ENCODE peak calls at places on chromosome 7, in five cellular contexts. One of them, this sample, is unnamed.

GRCh38 chr7:70696139-70696782 is 435.7 kb upstream of the GALNT17 start:
- DNase-seq in mammary epithelial cell: peak
- DNase-seq in stimulated activated CD4-positive, alpha-beta T cell treated with anti-CD3 and anti-CD28 coated beads, Interleukin-2, amount 100 ng/mL, for 24 hours: no peak
- DNase-seq in AG10803: peak
- DNase-seq in ecto neural progenitor cell: no peak
- DNase-seq in this sample: no peak

GRCh38 chr7:141483044-141483443 is 68.2 kb upstream of the AGK start:
- DNase-seq in mammary epithelial cell: peak
- DNase-seq in stimulated activated CD4-positive, alpha-beta T cell treated with anti-CD3 and anti-CD28 coated beads, Interleukin-2, amount 100 ng/mL, for 24 hours: no peak
- DNase-seq in AG10803: no peak
- DNase-seq in ecto neural progenitor cell: no peak
- DNase-seq in this sample: no peak

GRCh38 chr7:37297546-37297945 is 151.1 kb downstream of the ELMO1 start:
- DNase-seq in mammary epithelial cell: no peak
- DNase-seq in stimulated activated CD4-positive, alpha-beta T cell treated with anti-CD3 and anti-CD28 coated beads, Interleukin-2, amount 100 ng/mL, for 24 hours: no peak
- DNase-seq in AG10803: no peak
- DNase-seq in ecto neural progenitor cell: no peak
- DNase-seq in this sample: no peak

GRCh38 chr7:155489862-155490696 is 32.1 kb downstream of the EN2 start:
- DNase-seq in mammary epithelial cell: no peak
- DNase-seq in stimulated activated CD4-positive, alpha-beta T cell treated with anti-CD3 and anti-CD28 coated beads, Interleukin-2, amount 100 ng/mL, for 24 hours: no peak
- DNase-seq in AG10803: peak
- DNase-seq in ecto neural progenitor cell: peak
- DNase-seq in this sample: no peak

GRCh38 chr7:82183633-82184032 is 259.9 kb downstream of the CACNA2D1 start:
- DNase-seq in mammary epithelial cell: peak
- DNase-seq in stimulated activated CD4-positive, alpha-beta T cell treated with anti-CD3 and anti-CD28 coated beads, Interleukin-2, amount 100 ng/mL, for 24 hours: no peak
- DNase-seq in AG10803: peak
- DNase-seq in ecto neural progenitor cell: no peak
- DNase-seq in this sample: no peak

GRCh38 chr7:114979388-114979787 is 57.5 kb downstream of the MDFIC start:
- DNase-seq in mammary epithelial cell: peak
- DNase-seq in stimulated activated CD4-positive, alpha-beta T cell treated with anti-CD3 and anti-CD28 coated beads, Interleukin-2, amount 100 ng/mL, for 24 hours: no peak
- DNase-seq in AG10803: peak
- DNase-seq in ecto neural progenitor cell: no peak
- DNase-seq in this sample: no peak

GRCh38 chr7:32958046-32959025 is 1.1 kb downstream of the FKBP9 start:
- DNase-seq in mammary epithelial cell: peak
- DNase-seq in stimulated activated CD4-positive, alpha-beta T cell treated with anti-CD3 and anti-CD28 coated beads, Interleukin-2, amount 100 ng/mL, for 24 hours: no peak
- DNase-seq in AG10803: peak
- DNase-seq in ecto neural progenitor cell: no peak
- DNase-seq in this sample: no peak

GRCh38 chr7:79293655-79294142 is 159.8 kb downstream of the MAGI2 start:
- DNase-seq in mammary epithelial cell: peak
- DNase-seq in stimulated activated CD4-positive, alpha-beta T cell treated with anti-CD3 and anti-CD28 coated beads, Interleukin-2, amount 100 ng/mL, for 24 hours: no peak
- DNase-seq in AG10803: no peak
- DNase-seq in ecto neural progenitor cell: no peak
- DNase-seq in this sample: no peak

GRCh38 chr7:84331665-84332064 is 137.1 kb upstream of the SEMA3A start:
- DNase-seq in mammary epithelial cell: no peak
- DNase-seq in stimulated activated CD4-positive, alpha-beta T cell treated with anti-CD3 and anti-CD28 coated beads, Interleukin-2, amount 100 ng/mL, for 24 hours: no peak
- DNase-seq in AG10803: peak
- DNase-seq in ecto neural progenitor cell: no peak
- DNase-seq in this sample: no peak

GRCh38 chr7:34696415-34696814 is 38.4 kb downstream of the NPSR1 start:
- DNase-seq in mammary epithelial cell: no peak
- DNase-seq in stimulated activated CD4-positive, alpha-beta T cell treated with anti-CD3 and anti-CD28 coated beads, Interleukin-2, amount 100 ng/mL, for 24 hours: no peak
- DNase-seq in AG10803: no peak
- DNase-seq in ecto neural progenitor cell: no peak
- DNase-seq in this sample: no peak

GRCh38 chr7:47026733-47027450 is 555.0 kb downstream of the TNS3 start:
- DNase-seq in mammary epithelial cell: no peak
- DNase-seq in stimulated activated CD4-positive, alpha-beta T cell treated with anti-CD3 and anti-CD28 coated beads, Interleukin-2, amount 100 ng/mL, for 24 hours: no peak
- DNase-seq in AG10803: no peak
- DNase-seq in ecto neural progenitor cell: no peak
- DNase-seq in this sample: no peak

GRCh38 chr7:158550886-158551452 is 36.7 kb downstream of the PTPRN2 start:
- DNase-seq in mammary epithelial cell: no peak
- DNase-seq in stimulated activated CD4-positive, alpha-beta T cell treated with anti-CD3 and anti-CD28 coated beads, Interleukin-2, amount 100 ng/mL, for 24 hours: no peak
- DNase-seq in AG10803: no peak
- DNase-seq in ecto neural progenitor cell: no peak
- DNase-seq in this sample: no peak

GRCh38 chr7:74708569-74709275 is 51.2 kb downstream of the GTF2I start:
- DNase-seq in mammary epithelial cell: no peak
- DNase-seq in stimulated activated CD4-positive, alpha-beta T cell treated with anti-CD3 and anti-CD28 coated beads, Interleukin-2, amount 100 ng/mL, for 24 hours: no peak
- DNase-seq in AG10803: no peak
- DNase-seq in ecto neural progenitor cell: no peak
- DNase-seq in this sample: no peak

GRCh38 chr7:147809785-147810184 is 780.8 kb upstream of the C7orf33 start:
- DNase-seq in mammary epithelial cell: no peak
- DNase-seq in stimulated activated CD4-positive, alpha-beta T cell treated with anti-CD3 and anti-CD28 coated beads, Interleukin-2, amount 100 ng/mL, for 24 hours: no peak
- DNase-seq in AG10803: peak
- DNase-seq in ecto neural progenitor cell: no peak
- DNase-seq in this sample: no peak

GRCh38 chr7:28044825-28045224 is 135.8 kb downstream of the JAZF1 start:
- DNase-seq in mammary epithelial cell: no peak
- DNase-seq in stimulated activated CD4-positive, alpha-beta T cell treated with anti-CD3 and anti-CD28 coated beads, Interleukin-2, amount 100 ng/mL, for 24 hours: no peak
- DNase-seq in AG10803: no peak
- DNase-seq in ecto neural progenitor cell: no peak
- DNase-seq in this sample: no peak

GRCh38 chr7:43234968-43235367 is 122.5 kb downstream of the HECW1 start:
- DNase-seq in mammary epithelial cell: peak
- DNase-seq in stimulated activated CD4-positive, alpha-beta T cell treated with anti-CD3 and anti-CD28 coated beads, Interleukin-2, amount 100 ng/mL, for 24 hours: no peak
- DNase-seq in AG10803: no peak
- DNase-seq in ecto neural progenitor cell: no peak
- DNase-seq in this sample: no peak

GRCh38 chr7:147586526-147586925 is 1004.0 kb upstream of the C7orf33 start:
- DNase-seq in mammary epithelial cell: peak
- DNase-seq in stimulated activated CD4-positive, alpha-beta T cell treated with anti-CD3 and anti-CD28 coated beads, Interleukin-2, amount 100 ng/mL, for 24 hours: no peak
- DNase-seq in AG10803: peak
- DNase-seq in ecto neural progenitor cell: no peak
- DNase-seq in this sample: no peak

GRCh38 chr7:100674441-100675407 is 1.2 kb downstream of the GNB2 start:
- DNase-seq in mammary epithelial cell: peak
- DNase-seq in stimulated activated CD4-positive, alpha-beta T cell treated with anti-CD3 and anti-CD28 coated beads, Interleukin-2, amount 100 ng/mL, for 24 hours: peak
- DNase-seq in AG10803: no peak
- DNase-seq in ecto neural progenitor cell: peak
- DNase-seq in this sample: peak

GRCh38 chr7:99742737-99743394 is 7.9 kb upstream of the CYP3A7 start:
- DNase-seq in mammary epithelial cell: no peak
- DNase-seq in stimulated activated CD4-positive, alpha-beta T cell treated with anti-CD3 and anti-CD28 coated beads, Interleukin-2, amount 100 ng/mL, for 24 hours: no peak
- DNase-seq in AG10803: no peak
- DNase-seq in ecto neural progenitor cell: no peak
- DNase-seq in this sample: no peak

GRCh38 chr7:149048805-149049204 is 20.5 kb upstream of the PDIA4 start:
- DNase-seq in mammary epithelial cell: no peak
- DNase-seq in stimulated activated CD4-positive, alpha-beta T cell treated with anti-CD3 and anti-CD28 coated beads, Interleukin-2, amount 100 ng/mL, for 24 hours: no peak
- DNase-seq in AG10803: no peak
- DNase-seq in ecto neural progenitor cell: no peak
- DNase-seq in this sample: no peak

GRCh38 chr7:127710635-127711034 is 58.6 kb downstream of the SND1 start:
- DNase-seq in mammary epithelial cell: no peak
- DNase-seq in stimulated activated CD4-positive, alpha-beta T cell treated with anti-CD3 and anti-CD28 coated beads, Interleukin-2, amount 100 ng/mL, for 24 hours: no peak
- DNase-seq in AG10803: no peak
- DNase-seq in ecto neural progenitor cell: no peak
- DNase-seq in this sample: no peak

GRCh38 chr7:142579946-142580345 is 169.3 kb upstream of the PRSS1 start:
- DNase-seq in mammary epithelial cell: no peak
- DNase-seq in stimulated activated CD4-positive, alpha-beta T cell treated with anti-CD3 and anti-CD28 coated beads, Interleukin-2, amount 100 ng/mL, for 24 hours: no peak
- DNase-seq in AG10803: no peak
- DNase-seq in ecto neural progenitor cell: no peak
- DNase-seq in this sample: no peak

GRCh38 chr7:43535031-43535451 is 47.9 kb upstream of the STK17A start:
- DNase-seq in mammary epithelial cell: no peak
- DNase-seq in stimulated activated CD4-positive, alpha-beta T cell treated with anti-CD3 and anti-CD28 coated beads, Interleukin-2, amount 100 ng/mL, for 24 hours: no peak
- DNase-seq in AG10803: peak
- DNase-seq in ecto neural progenitor cell: no peak
- DNase-seq in this sample: no peak

GRCh38 chr7:142914121-142914520 is 19.4 kb downstream of the TRPV5 start:
- DNase-seq in mammary epithelial cell: no peak
- DNase-seq in stimulated activated CD4-positive, alpha-beta T cell treated with anti-CD3 and anti-CD28 coated beads, Interleukin-2, amount 100 ng/mL, for 24 hours: no peak
- DNase-seq in AG10803: no peak
- DNase-seq in ecto neural progenitor cell: no peak
- DNase-seq in this sample: no peak

GRCh38 chr7:150923802-150924201 is 54.3 kb downstream of the KCNH2 start:
- DNase-seq in mammary epithelial cell: no peak
- DNase-seq in stimulated activated CD4-positive, alpha-beta T cell treated with anti-CD3 and anti-CD28 coated beads, Interleukin-2, amount 100 ng/mL, for 24 hours: no peak
- DNase-seq in AG10803: no peak
- DNase-seq in ecto neural progenitor cell: no peak
- DNase-seq in this sample: no peak

GRCh38 chr7:137717811-137718271 is 128.9 kb downstream of the DGKI start:
- DNase-seq in mammary epithelial cell: no peak
- DNase-seq in stimulated activated CD4-positive, alpha-beta T cell treated with anti-CD3 and anti-CD28 coated beads, Interleukin-2, amount 100 ng/mL, for 24 hours: no peak
- DNase-seq in AG10803: peak
- DNase-seq in ecto neural progenitor cell: peak
- DNase-seq in this sample: no peak

GRCh38 chr7:155252388-155252957 is 45.2 kb upstream of the INSIG1 start:
- DNase-seq in mammary epithelial cell: no peak
- DNase-seq in stimulated activated CD4-positive, alpha-beta T cell treated with anti-CD3 and anti-CD28 coated beads, Interleukin-2, amount 100 ng/mL, for 24 hours: no peak
- DNase-seq in AG10803: peak
- DNase-seq in ecto neural progenitor cell: no peak
- DNase-seq in this sample: no peak

GRCh38 chr7:156752371-156753297 is 112.1 kb downstream of the RNF32 start:
- DNase-seq in mammary epithelial cell: no peak
- DNase-seq in stimulated activated CD4-positive, alpha-beta T cell treated with anti-CD3 and anti-CD28 coated beads, Interleukin-2, amount 100 ng/mL, for 24 hours: no peak
- DNase-seq in AG10803: no peak
- DNase-seq in ecto neural progenitor cell: no peak
- DNase-seq in this sample: no peak

GRCh38 chr7:128099204-128099671 is 68.0 kb upstream of the LRRC4 start:
- DNase-seq in mammary epithelial cell: peak
- DNase-seq in stimulated activated CD4-positive, alpha-beta T cell treated with anti-CD3 and anti-CD28 coated beads, Interleukin-2, amount 100 ng/mL, for 24 hours: no peak
- DNase-seq in AG10803: peak
- DNase-seq in ecto neural progenitor cell: no peak
- DNase-seq in this sample: no peak

GRCh38 chr7:108637049-108637621 is 67.5 kb downstream of the DNAJB9 start:
- DNase-seq in mammary epithelial cell: no peak
- DNase-seq in stimulated activated CD4-positive, alpha-beta T cell treated with anti-CD3 and anti-CD28 coated beads, Interleukin-2, amount 100 ng/mL, for 24 hours: no peak
- DNase-seq in AG10803: no peak
- DNase-seq in ecto neural progenitor cell: no peak
- DNase-seq in this sample: no peak

GRCh38 chr7:22814261-22815208 is 8.1 kb downstream of the TOMM7 start:
- DNase-seq in mammary epithelial cell: peak
- DNase-seq in stimulated activated CD4-positive, alpha-beta T cell treated with anti-CD3 and anti-CD28 coated beads, Interleukin-2, amount 100 ng/mL, for 24 hours: no peak
- DNase-seq in AG10803: peak
- DNase-seq in ecto neural progenitor cell: no peak
- DNase-seq in this sample: no peak

GRCh38 chr7:4742852-4743251 is 32.6 kb upstream of the AP5Z1 start:
- DNase-seq in mammary epithelial cell: no peak
- DNase-seq in stimulated activated CD4-positive, alpha-beta T cell treated with anti-CD3 and anti-CD28 coated beads, Interleukin-2, amount 100 ng/mL, for 24 hours: no peak
- DNase-seq in AG10803: no peak
- DNase-seq in ecto neural progenitor cell: no peak
- DNase-seq in this sample: no peak

GRCh38 chr7:32952876-32953275 is 4.4 kb upstream of the FKBP9 start:
- DNase-seq in mammary epithelial cell: no peak
- DNase-seq in stimulated activated CD4-positive, alpha-beta T cell treated with anti-CD3 and anti-CD28 coated beads, Interleukin-2, amount 100 ng/mL, for 24 hours: no peak
- DNase-seq in AG10803: no peak
- DNase-seq in ecto neural progenitor cell: no peak
- DNase-seq in this sample: no peak

GRCh38 chr7:36368496-36368895 is 21.2 kb upstream of the ANLN start:
- DNase-seq in mammary epithelial cell: no peak
- DNase-seq in stimulated activated CD4-positive, alpha-beta T cell treated with anti-CD3 and anti-CD28 coated beads, Interleukin-2, amount 100 ng/mL, for 24 hours: no peak
- DNase-seq in AG10803: no peak
- DNase-seq in ecto neural progenitor cell: no peak
- DNase-seq in this sample: no peak

GRCh38 chr7:55127622-55128081 is 108.8 kb downstream of the EGFR start:
- DNase-seq in mammary epithelial cell: no peak
- DNase-seq in stimulated activated CD4-positive, alpha-beta T cell treated with anti-CD3 and anti-CD28 coated beads, Interleukin-2, amount 100 ng/mL, for 24 hours: no peak
- DNase-seq in AG10803: peak
- DNase-seq in ecto neural progenitor cell: no peak
- DNase-seq in this sample: no peak

GRCh38 chr7:30264052-30264451 is 20.3 kb upstream of the ZNRF2 start:
- DNase-seq in mammary epithelial cell: no peak
- DNase-seq in stimulated activated CD4-positive, alpha-beta T cell treated with anti-CD3 and anti-CD28 coated beads, Interleukin-2, amount 100 ng/mL, for 24 hours: no peak
- DNase-seq in AG10803: no peak
- DNase-seq in ecto neural progenitor cell: no peak
- DNase-seq in this sample: no peak

GRCh38 chr7:21526007-21526406 is 16.8 kb upstream of the DNAH11 start:
- DNase-seq in mammary epithelial cell: no peak
- DNase-seq in stimulated activated CD4-positive, alpha-beta T cell treated with anti-CD3 and anti-CD28 coated beads, Interleukin-2, amount 100 ng/mL, for 24 hours: no peak
- DNase-seq in AG10803: no peak
- DNase-seq in ecto neural progenitor cell: no peak
- DNase-seq in this sample: no peak